ENCODE peak calls at places on chromosomes 12 and 14, in seven cellular contexts. B is NCI-H510A, G is pancreas, Q is glomerular endothelial cell, O is mucosa of gallbladder, C is HS-27A, L is left ventricle myocardium inferior. X is an unnamed sample.

GRCh38 chr12:48160807-48161206 is 3.5 kb upstream of the ASB8 start:
- DNase-seq in G (no peak), O (no peak), C (no peak), B (no peak), L (no peak), Q (no peak), X (no peak)

GRCh38 chr14:102363182-102363952 is 626 bp downstream of the TECPR2 start:
- DNase-seq in L (peak), Q (no peak), G (peak), O (peak), B (no peak), C (no peak), X (no peak)

GRCh38 chr14:75306917-75307699 is 28.5 kb downstream of the FOS start:
- DNase-seq in C (no peak), G (no peak), L (no peak), B (peak), Q (no peak), O (no peak), X (no peak)

GRCh38 chr12:1630827-1631591 is 2.0 kb downstream of the WNT5B start:
- DNase-seq in L (no peak), B (no peak), C (no peak), O (no peak), G (no peak), Q (no peak), X (no peak)

GRCh38 chr12:93223440-93224426 is 154.0 kb upstream of the NUDT4 start:
- DNase-seq in C (no peak), O (no peak), Q (no peak), L (no peak), B (no peak), G (no peak), X (no peak)

GRCh38 chr12:76300297-76300665 is 47.9 kb downstream of the BBS10 start:
- DNase-seq in G (no peak), L (no peak), C (no peak), O (no peak), B (no peak), Q (no peak), X (no peak)

GRCh38 chr14:31927348-31927826 is 149.7 kb upstream of the ARHGAP5 start:
- DNase-seq in O (no peak), G (no peak), B (no peak), L (peak), C (peak), Q (peak), X (no peak)

GRCh38 chr12:93043877-93044209 is 114.7 kb upstream of the EEA1 start:
- DNase-seq in O (no peak), Q (no peak), G (no peak), L (no peak), C (no peak), B (no peak), X (no peak)

GRCh38 chr12:93199831-93200236 is 177.9 kb upstream of the NUDT4 start:
- DNase-seq in O (no peak), L (no peak), B (no peak), G (no peak), Q (no peak), C (no peak), X (no peak)

GRCh38 chr14:90849787-90850444 is 33.7 kb upstream of the TTC7B start:
- DNase-seq in C (no peak), O (no peak), G (no peak), B (no peak), L (no peak), Q (no peak), X (no peak)

GRCh38 chr12:122395319-122395718 is 27.1 kb downstream of the CLIP1 start:
- DNase-seq in L (no peak), C (no peak), O (no peak), Q (peak), G (no peak), B (no peak), X (no peak)

GRCh38 chr14:52369305-52369781 is 55.2 kb downstream of the PTGER2 start:
- DNase-seq in O (no peak), C (no peak), Q (no peak), L (no peak), G (no peak), B (no peak), X (no peak)

GRCh38 chr14:76640923-76641395 is 120.3 kb upstream of the VASH1 start:
- DNase-seq in Q (no peak), C (no peak), O (peak), B (no peak), G (peak), L (no peak), X (no peak)

GRCh38 chr12:25377475-25378179 is 126.9 kb upstream of the KRAS start:
- DNase-seq in Q (no peak), L (no peak), O (no peak), G (no peak), C (no peak), B (no peak), X (peak)

GRCh38 chr12:61780435-61780834 is 479.8 kb upstream of the USP15 start:
- DNase-seq in L (no peak), Q (no peak), C (no peak), G (no peak), B (no peak), O (no peak), X (no peak)

GRCh38 chr12:94649349-94650142 is 811 bp downstream of the TMCC3 start:
- DNase-seq in B (peak), G (peak), C (no peak), Q (no peak), O (no peak), L (peak), X (no peak)

GRCh38 chr12:132439333-132439904 is 50.5 kb upstream of the FBRSL1 start:
- DNase-seq in C (no peak), Q (no peak), G (no peak), O (no peak), B (no peak), L (no peak), X (no peak)

GRCh38 chr14:37588956-37589737 is 5.9 kb downstream of the FOXA1 start:
- DNase-seq in B (no peak), O (no peak), G (no peak), L (no peak), C (no peak), Q (no peak), X (no peak)

GRCh38 chr14:60622210-60622919 is 26.9 kb downstream of the SIX1 start:
- DNase-seq in O (no peak), B (no peak), G (no peak), L (no peak), C (no peak), Q (no peak), X (no peak)

GRCh38 chr14:54728700-54729527 is 162.0 kb downstream of the SAMD4A start:
- DNase-seq in O (no peak), L (no peak), G (no peak), C (no peak), B (no peak), Q (no peak), X (no peak)

GRCh38 chr14:32259368-32260013 is 56.4 kb upstream of the RNU6-8 start:
- DNase-seq in Q (no peak), O (no peak), L (no peak), C (no peak), B (no peak), G (no peak), X (no peak)

GRCh38 chr14:49972199-49972671 is 79.4 kb downstream of the ARF6 start:
- DNase-seq in G (peak), B (no peak), C (peak), O (peak), Q (peak), L (no peak), X (no peak)

GRCh38 chr14:24943024-24943423 is 106.9 kb downstream of the STXBP6 start:
- DNase-seq in Q (no peak), O (no peak), G (no peak), B (no peak), L (peak), C (no peak), X (no peak)

GRCh38 chr14:68291820-68292219 is 472.2 kb downstream of the RAD51B start:
- DNase-seq in L (no peak), Q (no peak), O (no peak), G (no peak), B (peak), C (no peak), X (no peak)

GRCh38 chr12:49662998-49663843 is 39.9 kb downstream of the PRPF40B start:
- DNase-seq in Q (no peak), L (peak), O (peak), C (peak), G (peak), B (peak), X (peak)

X was measured in CD4-positive, alpha-beta T cell.